ENCODE peak calls at places on chromosomes 1 and 21, in eight cellular contexts. P, C, J, Y, V, D, F and O are unnamed samples.
A peak's percentile ranks its signal among the peaks of the same experiment; 100 is the strongest.

GRCh38 chr21:42097860-42098259 is 26.7 kb downstream of the UMODL1 start:
- DNase-seq in P (no peak), C (peak; percentile 86), J (peak; percentile 59), Y (peak; percentile 97), V (peak; percentile 98), D (peak; percentile 62), F (peak; percentile 78), O (peak; percentile 95)

GRCh38 chr1:29282924-29283803 is 46.8 kb downstream of the PTPRU start:
- DNase-seq in P (no peak), C (no peak), J (peak; percentile 18), Y (no peak), V (peak; percentile 21), D (no peak), F (no peak), O (peak; percentile 78)

GRCh38 chr1:220485131-220485530 is 42.8 kb upstream of the MARK1 start:
- DNase-seq in P (no peak), C (no peak), J (no peak), Y (no peak), V (no peak), D (no peak), F (no peak), O (no peak)

GRCh38 chr1:37628026-37628556 is 6.6 kb downstream of the RSPO1 start:
- DNase-seq in P (no peak), C (no peak), J (no peak), Y (no peak), V (no peak), D (no peak), F (no peak), O (no peak)

GRCh38 chr1:56709269-56709880 is 64.3 kb downstream of the PRKAA2 start:
- DNase-seq in P (no peak), C (peak; percentile 38), J (peak; percentile 22), Y (peak; percentile 27), V (peak; percentile 80), D (no peak), F (no peak), O (peak; percentile 75)

GRCh38 chr1:31041529-31041928 is 24.0 kb downstream of the PUM1 start:
- DNase-seq in P (no peak), C (no peak), J (no peak), Y (no peak), V (no peak), D (no peak), F (no peak), O (no peak)

GRCh38 chr1:202213361-202214088 is 19.9 kb downstream of the LGR6 start:
- DNase-seq in P (no peak), C (no peak), J (peak; percentile 41), Y (no peak), V (no peak), D (no peak), F (no peak), O (no peak)

GRCh38 chr21:35303085-35303484 is 254.0 kb upstream of the RUNX1 start:
- DNase-seq in P (no peak), C (peak; percentile 75), J (no peak), Y (peak; percentile 84), V (peak; percentile 94), D (no peak), F (no peak), O (peak; percentile 81)

GRCh38 chr1:200546577-200546976 is 74.0 kb downstream of the KIF14 start:
- DNase-seq in P (no peak), C (no peak), J (no peak), Y (no peak), V (no peak), D (no peak), F (no peak), O (no peak)

GRCh38 chr1:235093685-235094592 is 34.7 kb downstream of the TOMM20 start:
- DNase-seq in P (peak; percentile 69), C (no peak), J (peak; percentile 87), Y (no peak), V (peak; percentile 77), D (peak; percentile 84), F (peak; percentile 72), O (peak; percentile 75)

DNA sequence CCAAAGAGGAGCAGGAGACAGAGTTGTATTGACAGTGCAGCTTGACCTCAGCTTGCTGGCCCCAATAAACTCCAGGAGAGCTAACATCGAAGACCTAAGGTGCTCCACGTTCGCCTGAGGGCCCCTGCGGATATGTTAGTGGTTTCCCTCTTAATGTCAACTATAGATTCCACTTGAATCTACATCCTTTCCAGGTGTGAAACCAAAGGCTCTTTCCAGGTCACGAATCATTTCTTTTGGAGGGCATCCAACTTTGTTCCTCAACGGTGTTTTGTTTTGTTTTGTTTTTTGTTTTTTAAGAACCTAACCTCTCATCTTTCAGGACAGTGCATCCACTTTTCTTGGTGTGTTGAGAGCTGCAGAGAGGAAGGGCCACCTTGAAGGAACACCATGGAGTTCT is 267.6 kb upstream of the SGIP1 start:
- DNase-seq in P (no peak), C (no peak), J (no peak), Y (no peak), V (no peak), D (no peak), F (no peak), O (no peak)
- TF ChIP-seq CTCF in P (no peak), C (no peak), J (no peak), Y (no peak), V (no peak), D (no peak), F (no peak), O (no peak)

GRCh38 chr1:205991237-205991636 is 12.0 kb downstream of the RAB7B start:
- DNase-seq in P (no peak), C (no peak), J (no peak), Y (peak; percentile 21), V (peak; percentile 34), D (no peak), F (no peak), O (peak; percentile 48)
- TF ChIP-seq CTCF in P (no peak), C (no peak), J (no peak), Y (no peak), V (no peak), D (no peak), F (no peak), O (no peak)

GRCh38 chr1:117678246-117678977 is 72.6 kb downstream of the TENT5C start:
- DNase-seq in P (no peak), C (no peak), J (no peak), Y (no peak), V (no peak), D (no peak), F (no peak), O (no peak)

GRCh38 chr1:117679299-117679698 is 73.5 kb downstream of the TENT5C start:
- DNase-seq in P (no peak), C (no peak), J (no peak), Y (no peak), V (no peak), D (no peak), F (no peak), O (no peak)

GRCh38 chr1:117674521-117675400 is 68.9 kb downstream of the TENT5C start:
- DNase-seq in P (no peak), C (no peak), J (no peak), Y (no peak), V (peak; percentile 52), D (no peak), F (no peak), O (peak; percentile 44)

GRCh38 chr1:117675907-117676430 is 70.1 kb downstream of the TENT5C start:
- DNase-seq in P (no peak), C (no peak), J (no peak), Y (no peak), V (no peak), D (no peak), F (no peak), O (no peak)

GRCh38 chr1:117676615-117677130 is 70.8 kb downstream of the TENT5C start:
- DNase-seq in P (no peak), C (no peak), J (no peak), Y (no peak), V (no peak), D (no peak), F (no peak), O (no peak)
- TF ChIP-seq CTCF in P (no peak), C (no peak), J (no peak), Y (no peak), V (no peak), D (no peak), F (no peak), O (no peak)

GRCh38 chr1:157626099-157626498 is 28.2 kb upstream of the FCRL4 start:
- DNase-seq in P (no peak), C (no peak), J (peak; percentile 38), Y (no peak), V (no peak), D (no peak), F (no peak), O (no peak)
- TF ChIP-seq CTCF in P (peak; percentile 41), C (peak; percentile 21), J (no peak), Y (no peak), V (no peak), D (no peak), F (no peak), O (no peak)